ENCODE peak calls at places on chromosomes 5 and 9, in four cellular contexts. Q is Kasumi-1, K is mesenchymal stem cell, O is heart left ventricle. Y is an unnamed sample.

GRCh38 chr9:104200456-104200994 is 106.4 kb downstream of the SMC2 start:
- DNase-seq in Q (no peak), K (no peak), O (peak), Y (no peak)

GRCh38 chr9:124835026-124835501 is 18.2 kb upstream of the WDR38 start:
- DNase-seq in O (peak), K (peak), Q (no peak), Y (peak)

GRCh38 chr5:35777358-35778087 is 79.2 kb upstream of the IL7R start:
- DNase-seq in K (peak), O (peak), Q (peak), Y (peak)

GRCh38 chr9:136306691-136307208 is 2.9 kb upstream of the CCDC187 start:
- DNase-seq in K (peak), O (no peak), Q (no peak), Y (no peak)

GRCh38 chr5:17346811-17347210 is 129.4 kb downstream of the BASP1 start:
- DNase-seq in O (no peak), K (no peak), Q (no peak), Y (no peak)

GRCh38 chr9:137307255-137308101 is 5.4 kb upstream of the NRARP start:
- DNase-seq in O (peak), Q (peak), K (no peak), Y (no peak)

GRCh38 chr9:18829858-18830257 is 203.2 kb downstream of the SAXO1 start:
- DNase-seq in Q (no peak), K (no peak), O (no peak), Y (peak)

GRCh38 chr5:150406120-150407096 is 6.3 kb downstream of the CD74 start:
- DNase-seq in Q (no peak), K (no peak), O (no peak), Y (no peak)

GRCh38 chr5:175285263-175285662 is 158.7 kb downstream of the DRD1 start:
- DNase-seq in K (no peak), O (no peak), Q (no peak), Y (no peak)

GRCh38 chr5:36701085-36701691 is 94.8 kb downstream of the SLC1A3 start:
- DNase-seq in Q (no peak), K (no peak), O (peak), Y (no peak)

GRCh38 chr5:69288668-69289067 is 43.9 kb downstream of the CCDC125 start:
- DNase-seq in K (no peak), O (no peak), Q (no peak), Y (no peak)

GRCh38 chr5:141883184-141883947 is 5.2 kb upstream of the PCDH1 start:
- DNase-seq in Q (no peak), O (peak), K (peak), Y (peak)

GRCh38 chr5:149938791-149939358 is 5.7 kb downstream of the PDE6A start:
- DNase-seq in O (no peak), Q (no peak), K (peak), Y (peak)

Y was measured in dermis microvascular lymphatic vessel endothelial cell.